ENCODE peak calls at places on chromosome 17, in four cellular contexts. E is body of pancreas, M is OCI-LY7, O is AG10803. L is an unnamed sample.

GRCh38 chr17:72176902-72177660 is 56.3 kb downstream of the SOX9 start:
- DNase-seq in E (no peak), M (no peak), O (peak), L (no peak)

GRCh38 chr17:37787055-37787720 is 42.3 kb upstream of the HNF1B start:
- DNase-seq in E (peak), M (no peak), O (peak), L (no peak)

GRCh38 chr17:4573682-4574081 is 10.6 kb upstream of the SMTNL2 start:
- DNase-seq in E (no peak), M (no peak), O (no peak), L (no peak)

GRCh38 chr17:49779730-49780220 is 8.7 kb upstream of the KAT7 start:
- DNase-seq in E (peak), M (peak), O (peak), L (no peak)

GRCh38 chr17:44916781-44917241 is 1.5 kb upstream of the GFAP start:
- DNase-seq in E (peak), M (no peak), O (peak), L (no peak)

GRCh38 chr17:4815043-4815675 is 8.2 kb downstream of the PLD2 start:
- DNase-seq in E (no peak), M (no peak), O (no peak), L (no peak)

GRCh38 chr17:45837603-45838002 is 7.1 kb upstream of the SPPL2C start:
- DNase-seq in E (no peak), M (no peak), O (no peak), L (no peak)

GRCh38 chr17:58504826-58505351 is 9.5 kb downstream of the MTMR4 start:
- DNase-seq in E (peak), M (peak), O (no peak), L (no peak)

GRCh38 chr17:62756198-62756597 is 51.9 kb downstream of the MARCHF10 start:
- DNase-seq in E (no peak), M (no peak), O (no peak), L (no peak)

GRCh38 chr17:19414396-19415280 is 3.6 kb downstream of the RNF112 start:
- DNase-seq in E (no peak), M (no peak), O (no peak), L (no peak)

GRCh38 chr17:19418312-19418992 is 7.4 kb downstream of the RNF112 start:
- DNase-seq in E (no peak), M (peak), O (peak), L (no peak)

GRCh38 chr17:19415311-19415710 is 4.3 kb downstream of the RNF112 start:
- DNase-seq in E (no peak), M (no peak), O (no peak), L (no peak)

GRCh38 chr17:19417611-19418010 is 6.6 kb downstream of the RNF112 start:
- DNase-seq in E (no peak), M (no peak), O (no peak), L (no peak)

GRCh38 chr17:19415806-19416775 is 5.1 kb downstream of the RNF112 start:
- DNase-seq in E (no peak), M (no peak), O (no peak), L (no peak)
- TF ChIP-seq CTCF in E (no peak), M (no peak), O (no peak), L (no peak)

DNA sequence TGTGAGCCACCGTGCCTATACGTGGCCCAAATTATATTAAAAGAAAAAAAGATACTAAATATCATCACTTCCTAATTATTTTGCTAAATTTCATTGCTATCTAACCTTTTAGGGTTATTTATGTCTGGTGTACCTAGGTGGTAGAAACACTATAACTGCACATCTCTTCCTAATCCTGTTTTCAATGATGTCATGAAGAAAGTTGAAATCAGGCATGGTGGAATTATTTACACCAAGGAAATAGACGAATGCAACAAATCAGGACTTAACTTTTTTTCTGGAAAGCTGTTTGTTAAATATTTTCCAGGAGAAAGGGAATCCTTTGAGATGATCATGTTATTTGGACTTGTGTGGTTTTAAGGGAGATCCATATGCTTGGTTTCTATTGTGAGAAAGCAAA is 39.2 kb upstream of the SKAP1 start:
- DNase-seq in E (no peak), M (no peak), O (no peak), L (no peak)
- TF ChIP-seq CTCF in E (no peak), M (no peak), O (no peak), L (no peak)

GRCh38 chr17:52170963-52171572 is 12.6 kb upstream of the CA10 start:
- DNase-seq in E (peak), M (no peak), O (no peak), L (peak)
- TF ChIP-seq CTCF in E (peak), M (peak), O (peak), L (peak)

DNA sequence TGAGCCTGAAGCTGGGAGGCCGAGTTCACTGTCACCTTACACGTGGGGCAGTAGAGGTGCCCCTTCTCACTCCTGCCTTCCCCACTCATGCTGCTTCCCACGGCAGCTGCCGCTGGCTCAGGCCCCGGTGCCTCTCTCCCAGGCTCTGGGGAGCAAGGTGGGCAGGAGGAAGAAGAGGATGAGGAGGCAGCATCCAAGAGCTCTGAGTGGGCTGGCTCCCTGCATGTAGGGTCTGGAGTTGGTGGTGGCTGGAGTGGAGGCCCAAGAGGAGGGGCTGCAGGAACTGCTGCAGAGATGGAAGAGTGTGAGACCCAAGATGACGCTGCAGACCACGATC is 8.9 kb downstream of the NKIRAS2 start:
- DNase-seq in E (no peak), M (no peak), O (no peak), L (no peak)
- TF ChIP-seq CTCF in E (no peak), M (peak), O (no peak), L (no peak)

GRCh38 chr17:80472996-80473395 is 3.4 kb downstream of the NPTX1 start:
- DNase-seq in E (no peak), M (no peak), O (no peak), L (no peak)

GRCh38 chr17:80473701-80474100 is 2.7 kb downstream of the NPTX1 start:
- DNase-seq in E (no peak), M (no peak), O (no peak), L (no peak)

GRCh38 chr17:80474933-80475915 is 1.2 kb downstream of the NPTX1 start:
- DNase-seq in E (no peak), M (no peak), O (no peak), L (peak)

GRCh38 chr17:80475949-80476876 is at the start of gene NPTX1:
- DNase-seq in E (no peak), M (no peak), O (no peak), L (peak)

DNA sequence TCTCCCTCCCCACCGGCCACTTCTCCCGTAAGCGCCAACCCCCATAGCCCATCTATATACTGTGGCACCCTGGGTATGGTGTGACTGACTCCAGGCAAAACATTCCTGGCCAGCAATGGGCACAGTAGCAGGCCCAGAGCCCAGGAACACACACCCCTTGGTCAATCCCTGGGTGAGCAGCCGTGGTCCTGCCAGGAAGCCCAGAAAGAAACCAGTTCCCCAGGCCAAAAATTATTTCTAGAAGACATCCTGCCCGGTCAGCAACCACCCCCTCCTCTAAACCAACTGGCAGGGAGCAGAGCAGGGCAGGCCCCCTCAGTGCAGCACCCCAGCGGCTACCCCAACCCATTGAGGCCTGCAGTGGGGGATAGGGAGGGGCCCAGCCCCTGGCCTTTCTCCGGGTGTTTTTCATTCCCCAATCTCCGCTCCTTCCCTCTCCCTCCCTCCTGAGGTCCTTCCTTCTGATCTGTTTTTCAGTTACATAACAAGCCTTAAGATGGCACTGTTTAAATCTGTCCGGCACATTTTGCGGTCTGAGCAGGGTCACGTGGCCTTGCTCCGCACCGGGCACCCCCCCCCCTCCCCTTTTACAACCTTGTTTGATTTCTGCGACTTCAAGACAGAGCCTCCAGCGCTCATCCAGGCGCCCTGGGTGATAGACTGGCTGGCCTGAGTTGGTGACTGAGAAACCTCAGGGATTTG is 2.0 kb downstream of the NPTX1 start:
- DNase-seq in E (no peak), M (peak), O (peak), L (no peak)
- TF ChIP-seq CTCF in E (no peak), M (peak), O (peak), L (no peak)

DNA sequence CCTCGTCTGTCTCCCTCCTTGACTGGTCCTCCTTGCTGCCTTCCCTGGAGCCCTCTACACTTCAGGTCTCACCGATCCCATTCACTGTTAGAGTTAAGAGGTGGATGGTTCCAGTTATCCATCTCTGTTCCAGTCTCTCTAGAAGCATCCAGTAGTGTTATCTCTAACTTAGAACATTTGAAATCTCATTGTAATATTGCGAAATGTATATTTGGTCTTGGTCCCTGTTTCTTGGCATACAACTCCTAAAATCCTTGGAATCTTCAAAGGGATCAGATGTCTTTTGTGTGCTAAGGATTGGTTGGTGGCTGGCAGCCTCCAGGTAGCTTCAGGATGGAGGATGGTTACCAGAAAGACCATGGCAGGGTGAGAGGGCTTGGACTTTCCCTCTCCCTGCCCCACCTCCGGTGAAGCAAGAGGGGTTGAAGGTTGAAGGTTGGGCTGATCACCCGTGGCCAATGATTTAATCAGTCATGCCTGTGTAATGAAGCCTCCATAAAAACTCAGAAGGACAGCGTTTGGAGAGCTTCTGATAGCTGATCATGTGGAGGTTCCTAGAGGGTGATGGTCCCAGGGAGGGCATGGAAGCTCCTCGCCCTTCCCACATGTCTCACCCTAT is 59.1 kb downstream of the NTN1 start:
- DNase-seq in E (no peak), M (no peak), O (no peak), L (no peak)
- TF ChIP-seq CTCF in E (no peak), M (no peak), O (no peak), L (no peak)

L was measured in glutamatergic neuron.